ENCODE peak calls at places on chromosomes 11 and 22, in five cellular contexts. G is HepG2, P is HEK293T, S is GM12878, Q is SK-N-SH. M is an unnamed sample.

GRCh38 chr11:74466916-74467885 is at the start of gene KCNE3:
- DNase-seq in S (no peak), Q (no peak), P (no peak), G (no peak), M (peak)

GRCh38 chr11:114039551-114039950 is 20.0 kb upstream of the ZBTB16 start:
- DNase-seq in S (no peak), G (no peak), Q (no peak), P (no peak), M (no peak)

GRCh38 chr11:57567210-57567511 is 311 bp downstream of the UBE2L6 start:
- DNase-seq in Q (no peak), S (no peak), G (no peak), P (no peak), M (no peak)

GRCh38 chr11:117230286-117230961 is 1.4 kb downstream of the PCSK7 start:
- DNase-seq in P (no peak), G (no peak), S (peak), Q (no peak), M (no peak)

GRCh38 chr11:69525516-69526452 is 44.3 kb downstream of the LINC01488 start:
- DNase-seq in Q (no peak), P (no peak), S (no peak), G (no peak), M (no peak)

GRCh38 chr11:57406337-57406904 is 16.0 kb upstream of the PRG2 start:
- DNase-seq in G (no peak), S (peak), P (no peak), Q (no peak), M (no peak)

GRCh38 chr11:74487875-74488274 is 5.6 kb downstream of the LIPT2 start:
- DNase-seq in Q (no peak), G (peak), S (no peak), P (no peak), M (no peak)

GRCh38 chr11:133835258-133836075 is 9.8 kb downstream of the SPATA19 start:
- DNase-seq in P (peak), Q (peak), S (peak), G (peak), M (no peak)

GRCh38 chr11:103907548-103908455 is 128.6 kb upstream of the DDI1 start:
- DNase-seq in G (no peak), Q (no peak), S (no peak), P (no peak), M (no peak)

GRCh38 chr22:39148727-39149535 is 3.5 kb downstream of the CBX7 start:
- DNase-seq in P (no peak), Q (peak), S (peak), G (no peak), M (peak)
- TF ChIP-seq FOXM1 in P (no peak), Q (no peak), S (no peak), G (no peak), M (no peak)

GRCh38 chr11:95922536-95923440 is 1.1 kb downstream of the MTMR2 start:
- DNase-seq in Q (no peak), G (no peak), S (no peak), P (no peak), M (peak)
- TF ChIP-seq FOXM1 in Q (no peak), G (no peak), S (no peak), P (no peak), M (no peak)

GRCh38 chr11:94738746-94739145 is 29.4 kb upstream of the AMOTL1 start:
- DNase-seq in Q (no peak), P (no peak), G (no peak), S (no peak), M (no peak)
- TF ChIP-seq FOXM1 in Q (no peak), P (no peak), G (no peak), S (no peak), M (no peak)

DNA sequence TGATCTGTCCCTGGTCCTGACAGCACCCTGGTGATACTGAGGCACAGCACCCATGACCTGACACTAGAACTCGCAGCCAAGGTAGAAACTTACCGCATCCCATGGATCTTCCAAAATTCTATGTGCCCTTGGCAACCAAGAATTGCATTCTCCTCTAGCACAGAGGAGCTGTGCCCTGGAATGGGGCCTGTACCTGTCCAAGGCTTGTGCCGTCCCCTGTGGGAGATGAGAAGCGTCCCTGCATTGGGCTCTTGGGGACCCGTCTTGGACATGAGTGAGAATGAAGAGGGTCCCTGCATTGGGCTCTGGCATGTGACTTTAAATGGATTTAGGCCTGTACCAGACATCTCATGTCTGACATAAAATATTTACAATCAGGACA is 67.1 kb downstream of the GGTLC2 start:
- DNase-seq in P (no peak), Q (no peak), G (no peak), S (no peak), M (no peak)
- TF ChIP-seq FOXM1 in P (no peak), Q (no peak), G (no peak), S (no peak), M (no peak)

GRCh38 chr11:130020323-130020722 is 17.7 kb upstream of the PRDM10 start:
- DNase-seq in G (no peak), S (no peak), Q (no peak), P (no peak), M (no peak)

GRCh38 chr11:130022799-130023198 is 20.2 kb upstream of the PRDM10 start:
- DNase-seq in Q (no peak), P (no peak), G (no peak), S (no peak), M (no peak)

GRCh38 chr11:130025371-130025770 is 22.7 kb upstream of the PRDM10 start:
- DNase-seq in G (no peak), P (no peak), Q (no peak), S (no peak), M (no peak)

GRCh38 chr11:130024356-130024755 is 21.7 kb upstream of the PRDM10 start:
- DNase-seq in G (no peak), S (no peak), P (no peak), Q (no peak), M (no peak)

DNA sequence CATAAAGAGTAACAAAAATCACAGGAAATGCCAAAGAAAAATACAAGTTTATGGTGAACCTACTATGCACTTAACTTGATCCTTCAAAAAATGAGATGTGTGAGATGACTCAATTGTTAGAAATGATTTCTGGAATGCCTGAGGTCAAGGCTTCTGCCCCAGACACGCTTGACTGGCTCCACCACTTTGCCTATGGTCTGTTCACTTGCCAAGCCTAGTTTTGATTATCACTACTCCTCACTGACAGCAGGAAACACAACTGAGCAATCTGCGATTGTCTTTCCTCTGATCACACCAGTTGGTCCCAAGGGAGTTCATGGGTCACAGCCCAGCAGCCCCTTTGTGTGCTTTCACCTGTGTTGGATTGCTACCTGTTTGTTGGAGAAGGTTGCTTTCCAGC is 20.6 kb upstream of the PRDM10 start:
- DNase-seq in G (peak), Q (no peak), S (peak), P (no peak), M (no peak)
- TF ChIP-seq FOXM1 in G (no peak), Q (no peak), S (no peak), P (no peak), M (no peak)

DNA sequence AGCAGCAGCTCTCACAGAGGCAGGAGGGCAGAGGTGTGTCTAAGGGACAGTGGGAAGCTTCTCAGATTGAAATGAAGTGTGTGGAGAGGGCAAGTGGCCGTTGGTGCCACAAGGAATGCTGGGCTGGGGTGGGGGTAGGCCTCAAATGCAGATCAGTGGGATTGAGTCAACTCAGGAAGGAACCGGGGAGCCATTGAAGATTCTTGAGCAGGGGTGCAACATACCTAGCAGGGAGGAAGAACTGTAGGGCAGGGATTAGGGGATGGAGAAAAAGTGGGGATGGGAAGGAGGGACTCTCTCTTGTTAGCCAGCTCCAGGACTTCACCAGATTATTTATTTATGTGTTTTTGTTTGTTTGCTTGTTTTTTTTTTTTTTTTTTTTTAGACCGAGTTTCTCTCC is 2.9 kb upstream of the SEC14L2 start:
- DNase-seq in G (no peak), S (no peak), P (no peak), Q (no peak), M (no peak)
- TF ChIP-seq FOXM1 in G (no peak), S (no peak), P (no peak), Q (no peak), M (no peak)